ENCODE peak calls at places on chromosomes 11 and 22, in seven cellular contexts. Z is WTC11, E is DMS 273 treated with DMSO at 0.1 percent for 48 hours, C is NCI-H1417, I is glutamatergic neuron, F is activated T-helper 1 cell treated with Interleukin-2 at 50 U/mL for 16 hours, N is T-cell. D is an unnamed sample.

GRCh38 chr11:129457321-129457720 is 81.7 kb downstream of the BARX2 start:
- DNase-seq in F (no peak), E (no peak), N (no peak), Z (no peak), C (peak), I (no peak), D (no peak)

GRCh38 chr11:102225689-102226562 is 91.4 kb upstream of the BIRC3 start:
- DNase-seq in N (no peak), Z (no peak), F (no peak), E (no peak), C (no peak), I (no peak), D (no peak)

GRCh38 chr11:61482513-61482912 is 26.0 kb upstream of the LRRC10B start:
- DNase-seq in E (no peak), C (no peak), N (no peak), Z (peak), F (no peak), I (peak), D (peak)

GRCh38 chr22:39177791-39178190 is 25.3 kb upstream of the CBX7 start:
- DNase-seq in F (no peak), C (no peak), Z (no peak), I (peak), N (no peak), E (no peak), D (no peak)

GRCh38 chr11:61281581-61282250 is 13.4 kb downstream of the VWCE start:
- DNase-seq in Z (peak), E (no peak), N (no peak), C (peak), F (no peak), I (peak), D (peak)

GRCh38 chr11:72326151-72326842 is 82.3 kb upstream of the PHOX2A start:
- DNase-seq in F (no peak), I (no peak), C (no peak), Z (no peak), E (no peak), N (no peak), D (no peak)

GRCh38 chr11:47185305-47186075 is 744 bp downstream of the PACSIN3 start:
- DNase-seq in F (no peak), N (no peak), Z (peak), E (no peak), I (peak), C (no peak), D (no peak)

GRCh38 chr11:1530686-1531256 is 41.3 kb downstream of the DUSP8 start:
- DNase-seq in I (peak), F (no peak), Z (no peak), E (no peak), N (no peak), C (no peak), D (no peak)

GRCh38 chr11:131827440-131827839 is 457.0 kb downstream of the NTM start:
- DNase-seq in N (no peak), F (no peak), C (no peak), E (no peak), Z (no peak), I (no peak), D (no peak)

GRCh38 chr11:106087815-106088435 is 10.5 kb downstream of the AASDHPPT start:
- DNase-seq in Z (peak), N (peak), F (peak), E (no peak), C (peak), I (peak), D (peak)

GRCh38 chr11:1306186-1307162 is 3.0 kb downstream of the TOLLIP start:
- DNase-seq in Z (no peak), E (no peak), I (no peak), C (no peak), F (no peak), N (no peak), D (no peak)

GRCh38 chr22:25081409-25081824 is 118.2 kb upstream of the CRYBB3 start:
- DNase-seq in E (no peak), Z (peak), C (peak), F (no peak), I (peak), N (peak), D (peak)

GRCh38 chr22:46563381-46564083 is 26.1 kb upstream of the CELSR1 start:
- DNase-seq in F (peak), N (peak), E (peak), Z (peak), C (peak), I (peak), D (peak)

GRCh38 chr22:43425976-43426785 is 14.4 kb downstream of the MPPED1 start:
- DNase-seq in C (no peak), I (peak), E (no peak), Z (no peak), N (no peak), F (no peak), D (no peak)

GRCh38 chr11:86919557-86920210 is 35.5 kb downstream of the FZD4 start:
- DNase-seq in N (no peak), I (no peak), C (peak), Z (peak), E (peak), F (no peak), D (no peak)

GRCh38 chr22:23126165-23127054 is 15.4 kb downstream of the RSPH14 start:
- DNase-seq in N (no peak), I (no peak), F (no peak), Z (no peak), C (no peak), E (no peak), D (no peak)

GRCh38 chr11:132318421-132319157 is 948.2 kb downstream of the NTM start:
- DNase-seq in N (no peak), C (no peak), I (no peak), Z (no peak), E (no peak), F (no peak), D (no peak)

GRCh38 chr11:113193894-113194293 is 120.5 kb upstream of the TTC12 start:
- DNase-seq in E (peak), C (no peak), I (no peak), N (no peak), Z (no peak), F (no peak), D (no peak)

GRCh38 chr11:32032478-32032877 is 58.4 kb upstream of the RCN1 start:
- DNase-seq in Z (no peak), I (no peak), F (no peak), C (no peak), N (no peak), E (no peak), D (no peak)

GRCh38 chr11:103344886-103345285 is 235.7 kb downstream of the DYNC2H1 start:
- DNase-seq in F (no peak), N (no peak), C (no peak), E (no peak), Z (no peak), I (no peak), D (no peak)

GRCh38 chr11:119758291-119758690 is 29.3 kb upstream of the NECTIN1 start:
- DNase-seq in E (no peak), F (no peak), I (no peak), N (no peak), Z (no peak), C (no peak), D (no peak)

GRCh38 chr11:101723371-101723770 is 139.6 kb upstream of the TRPC6 start:
- DNase-seq in F (no peak), C (no peak), E (no peak), Z (no peak), N (no peak), I (no peak), D (no peak)

GRCh38 chr11:133408402-133408801 is 123.9 kb downstream of the OPCML start:
- DNase-seq in I (no peak), F (no peak), Z (no peak), C (no peak), N (no peak), E (no peak), D (no peak)

GRCh38 chr22:49645791-49646550 is 181.7 kb downstream of the BRD1 start:
- DNase-seq in F (no peak), Z (no peak), C (no peak), E (no peak), I (no peak), N (no peak), D (no peak)

GRCh38 chr11:124446926-124447325 is 1.4 kb upstream of the OR8B8 start:
- DNase-seq in N (no peak), C (no peak), Z (no peak), F (no peak), I (no peak), E (no peak), D (no peak)

GRCh38 chr22:44617828-44618227 is 84.2 kb upstream of the PRR5 start:
- DNase-seq in Z (no peak), E (no peak), F (no peak), I (no peak), C (no peak), N (no peak), D (no peak)

GRCh38 chr22:29330753-29331152 is 15.3 kb upstream of the RASL10A start:
- DNase-seq in C (no peak), N (no peak), F (no peak), Z (no peak), I (peak), E (peak), D (peak)

GRCh38 chr11:43952401-43953342 is 10.2 kb downstream of the C11orf96 start:
- DNase-seq in Z (no peak), C (peak), I (no peak), F (no peak), N (no peak), E (no peak), D (no peak)

GRCh38 chr11:68140496-68141246 is 19.5 kb upstream of the CHKA start:
- DNase-seq in N (no peak), E (no peak), I (no peak), Z (no peak), C (no peak), F (no peak), D (no peak)

GRCh38 chr22:38411016-38411415 is 44.0 kb downstream of the KCNJ4 start:
- DNase-seq in F (no peak), E (no peak), C (no peak), I (no peak), N (no peak), Z (no peak), D (no peak)

GRCh38 chr11:62012451-62013265 is 45.2 kb upstream of the FTH1 start:
- DNase-seq in C (no peak), N (no peak), F (no peak), I (no peak), Z (no peak), E (no peak), D (no peak)

GRCh38 chr11:3859373-3859881 is 4.0 kb downstream of the STIM1 start:
- DNase-seq in I (no peak), E (no peak), F (no peak), Z (peak), N (peak), C (no peak), D (no peak)

GRCh38 chr11:2587132-2587930 is 112.5 kb downstream of the KCNQ1OT1 start:
- DNase-seq in I (no peak), C (no peak), F (no peak), Z (no peak), N (no peak), E (no peak), D (peak)

GRCh38 chr11:20032127-20032526 is 128.1 kb downstream of the DBX1 start:
- DNase-seq in Z (no peak), E (no peak), F (no peak), C (no peak), I (no peak), N (no peak), D (no peak)

GRCh38 chr11:30608534-30608933 is 22.4 kb upstream of the MPPED2 start:
- DNase-seq in F (no peak), E (no peak), C (no peak), I (no peak), N (no peak), Z (no peak), D (no peak)

GRCh38 chr22:35334010-35334409 is 34.3 kb downstream of the TOM1 start:
- DNase-seq in E (no peak), C (no peak), I (no peak), F (no peak), Z (no peak), N (no peak), D (no peak)

GRCh38 chr11:73429121-73429740 is 53.0 kb downstream of the RELT start:
- DNase-seq in F (no peak), N (no peak), E (no peak), Z (no peak), I (no peak), C (no peak), D (no peak)

D was measured in neural crest cell.